ENCODE peak calls at places on chromosomes 5 and 9, in five cellular contexts. H, D, Z, A and Q are unnamed samples. For H3K4me1, the result is how much of the 10 kb centered on the place peaks cover.

GRCh38 chr9:137580209-137580957 is 1.7 kb upstream of the DPH7 start:
- DNase-seq in A (no peak), D (no peak), H (no peak), Z (no peak), Q (no peak)

GRCh38 chr5:50975840-50976239 is 309.4 kb downstream of the PARP8 start:
- DNase-seq in D (no peak), H (no peak), Z (no peak), A (no peak), Q (no peak)

GRCh38 chr5:107389769-107390168 is 281.0 kb downstream of the EFNA5 start:
- DNase-seq in H (no peak), D (peak), Z (peak), A (no peak), Q (no peak)

GRCh38 chr9:122036988-122037387 is 56.1 kb downstream of the TTLL11 start:
- DNase-seq in Z (no peak), A (no peak), D (peak), H (no peak), Q (no peak)

GRCh38 chr9:23825700-23826099 is 340 bp downstream of the ELAVL2 start:
- DNase-seq in A (no peak), D (no peak), H (no peak), Z (no peak), Q (peak)

GRCh38 chr5:132458226-132458560 is 32.4 kb downstream of the IRF1 start:
- DNase-seq in H (no peak), Z (no peak), A (no peak), D (peak), Q (no peak)

GRCh38 chr5:88944751-88945507 is 61.9 kb upstream of the MEF2C start:
- DNase-seq in D (peak), H (no peak), Z (no peak), A (no peak), Q (no peak)

GRCh38 chr9:123063896-123064295 is 30.4 kb downstream of the GPR21 start:
- DNase-seq in D (no peak), H (no peak), Z (no peak), A (no peak), Q (no peak)

GRCh38 chr5:108560581-108560980 is 178.7 kb upstream of the FBXL17 start:
- DNase-seq in H (no peak), Z (no peak), D (peak), A (no peak), Q (no peak)

GRCh38 chr9:88339322-88339721 is 48.9 kb upstream of the SPIN1 start:
- DNase-seq in D (no peak), H (no peak), A (no peak), Z (no peak), Q (peak)

GRCh38 chr5:134490255-134490924 is 35.1 kb upstream of the JADE2 start:
- DNase-seq in D (no peak), H (no peak), A (no peak), Z (no peak), Q (no peak)

GRCh38 chr5:175715627-175716522 is 58.0 kb downstream of the HRH2 start:
- DNase-seq in D (no peak), Z (no peak), H (no peak), A (no peak), Q (no peak)

DNA sequence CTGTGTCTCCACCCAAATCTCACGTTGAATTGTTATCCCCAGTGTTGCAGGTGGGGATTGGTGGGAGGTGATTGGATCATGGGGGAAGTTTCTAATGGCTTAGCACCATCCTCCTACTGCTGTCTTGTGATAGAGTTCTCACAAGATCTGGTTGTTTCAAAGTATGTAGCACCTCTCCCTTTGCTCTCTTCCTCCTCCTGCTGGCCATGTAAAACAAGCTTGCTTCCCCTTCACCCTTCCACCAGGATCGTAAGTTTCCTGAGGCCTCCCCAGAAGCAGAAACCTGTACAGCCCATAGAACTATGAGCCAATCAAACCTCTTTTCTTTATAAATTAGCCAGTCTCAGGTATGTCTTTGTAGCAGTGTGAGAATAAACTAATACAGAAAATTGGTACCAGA is 214.7 kb upstream of the C9orf72 start:
- DNase-seq in H (no peak), A (no peak), Z (no peak), D (peak), Q (no peak)
- TF ChIP-seq CTCF in H (no peak), A (peak), Z (no peak), D (peak), Q (peak)

GRCh38 chr9:89492586-89492985 is 5.3 kb downstream of the SEMA4D start:
- DNase-seq in H (no peak), Z (no peak), A (no peak), D (no peak), Q (no peak)
- H3K27ac ChIP-seq in H (no peak), Z (no peak), A (no peak), D (no peak), Q (no peak)

DNA sequence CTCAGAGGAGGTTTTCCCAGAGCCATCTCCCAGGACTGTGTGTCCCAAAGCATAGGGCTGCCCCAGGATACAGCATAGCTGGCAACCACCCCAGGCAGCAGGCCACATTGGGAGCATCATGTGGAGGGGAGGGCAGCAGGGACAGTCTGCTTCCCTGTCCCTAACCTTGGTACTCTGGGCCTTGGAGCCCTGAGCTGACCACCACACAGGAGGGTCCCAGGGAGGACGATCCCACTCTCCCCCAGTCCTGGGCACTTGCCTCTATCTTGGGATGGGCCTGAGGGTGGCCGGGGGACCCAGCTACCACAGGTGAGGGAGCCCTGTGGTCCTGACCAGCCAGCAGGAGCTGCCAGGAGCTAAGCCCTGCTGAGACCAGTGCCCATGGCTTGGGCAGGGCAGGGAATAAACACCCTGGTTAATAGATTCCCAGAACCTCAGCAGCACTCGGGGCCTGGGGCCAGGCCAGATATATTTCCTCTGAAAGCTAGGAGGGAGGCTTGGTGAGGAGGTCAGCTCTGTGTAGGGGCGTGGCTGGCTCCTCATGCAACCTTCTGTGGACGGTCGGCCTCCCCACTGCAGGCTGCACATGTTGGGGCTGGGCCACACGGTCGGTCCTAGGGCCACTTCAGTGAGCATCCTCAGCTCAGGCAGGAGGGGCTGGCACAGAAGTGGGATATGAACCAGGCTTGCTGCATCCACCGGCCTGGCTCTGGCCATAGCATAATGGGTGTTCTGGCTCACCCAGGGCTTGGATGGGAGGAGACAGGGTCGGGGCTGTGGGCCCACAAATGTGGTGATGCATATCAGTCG is 4.2 kb downstream of the NINJ1 start:
- DNase-seq in Z (no peak), A (no peak), H (no peak), D (no peak), Q (no peak)
- H3K4me1 ChIP-seq in Z (under half), A (under half), H (under half), D (under half), Q (under half)

GRCh38 chr5:100623719-100624118 is 88.5 kb downstream of the FAM174A start:
- DNase-seq in D (peak), H (no peak), A (no peak), Z (no peak), Q (no peak)
- TF ChIP-seq CTCF in D (peak), H (no peak), A (peak), Z (peak), Q (peak)

DNA sequence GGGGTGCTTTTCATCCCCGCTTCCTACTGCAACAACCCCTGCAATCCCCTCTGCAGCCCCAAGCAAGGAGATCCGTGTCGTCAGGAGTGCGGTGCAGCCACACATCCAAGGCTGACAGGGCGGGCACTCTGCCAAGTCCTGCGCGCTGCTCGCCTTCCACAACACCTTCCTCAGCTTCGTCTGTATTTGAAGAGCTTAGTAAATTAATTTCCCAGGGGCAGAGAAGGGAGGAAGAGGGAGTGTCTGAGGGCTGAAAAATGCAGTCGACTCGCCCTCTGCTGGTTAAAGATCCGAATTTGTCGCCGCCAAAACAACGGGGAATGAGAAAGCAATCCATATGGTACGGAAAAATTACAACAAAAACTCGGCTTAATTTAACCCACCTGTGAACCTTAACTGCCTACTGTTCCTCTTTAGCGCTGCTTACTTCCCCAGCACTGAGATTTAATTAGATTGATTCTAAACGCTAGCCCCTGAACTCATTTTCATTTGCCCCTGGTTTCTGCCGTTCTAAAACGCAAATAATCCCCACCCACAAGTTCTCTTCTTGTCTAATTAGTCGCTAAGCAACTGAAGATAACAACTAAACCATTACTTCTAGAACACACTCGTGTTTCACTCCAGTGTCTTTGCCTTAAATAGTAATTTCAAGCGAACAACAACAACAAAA is 10.9 kb upstream of the PCDHB1 start:
- DNase-seq in H (peak), A (peak), Z (no peak), D (peak), Q (peak)
- H3K27ac ChIP-seq in H (no peak), A (peak), Z (no peak), D (peak), Q (no peak)

GRCh38 chr9:89407070-89407469 is 88.8 kb downstream of the SECISBP2 start:
- DNase-seq in Z (no peak), D (no peak), A (no peak), H (no peak), Q (no peak)
- H3K4me1 ChIP-seq in Z (under half), D (under half), A (under half), H (under half), Q (under half)

DNA sequence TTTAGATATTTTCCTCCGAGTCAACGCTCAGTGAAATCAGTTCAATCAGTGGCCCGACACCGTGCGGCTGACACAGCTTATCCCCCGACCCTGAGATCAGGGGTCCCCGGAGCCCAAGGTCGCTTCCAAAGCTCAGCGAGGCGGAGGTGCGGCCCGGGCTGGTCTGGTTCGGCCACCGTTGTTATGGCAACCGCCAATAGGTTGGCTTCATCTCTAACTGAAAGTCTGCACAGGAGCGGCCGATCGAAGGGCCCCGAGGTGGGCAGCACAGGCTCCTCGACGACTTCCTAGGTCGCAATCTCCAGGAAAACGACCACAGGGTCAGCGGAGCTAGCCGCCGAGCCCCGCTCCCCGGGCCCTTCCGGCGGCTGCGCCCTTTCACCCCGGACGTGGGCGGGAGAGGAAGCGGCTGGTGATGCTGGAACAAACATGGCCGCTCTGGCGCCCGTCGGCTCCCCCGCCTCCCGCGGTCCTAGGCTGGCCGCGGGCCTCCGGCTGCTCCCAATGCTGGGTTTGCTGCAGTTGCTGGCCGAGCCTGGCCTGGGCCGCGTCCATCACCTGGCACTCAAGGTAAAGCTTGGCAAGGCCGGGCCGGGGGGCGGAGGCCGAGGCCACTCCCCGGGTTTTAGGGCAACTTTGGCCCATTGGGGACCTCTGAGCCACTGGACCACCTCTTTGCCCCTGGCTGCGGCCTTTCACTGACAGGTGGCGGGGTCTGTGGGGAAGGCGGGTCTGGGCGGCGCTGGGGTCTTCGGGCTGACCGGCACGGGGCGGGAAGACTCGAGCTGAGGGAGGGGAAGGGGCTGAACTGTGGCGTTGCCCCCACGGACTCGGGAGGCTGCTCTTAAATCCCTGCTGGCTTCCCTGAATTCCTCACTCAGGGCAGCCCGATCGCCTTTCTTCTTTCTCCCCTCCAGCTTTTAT is at the start of gene GPR107:
- DNase-seq in A (peak), Z (peak), H (peak), D (peak), Q (no peak)
- TF ChIP-seq CTCF in A (no peak), Z (no peak), H (no peak), D (no peak), Q (no peak)

DNA sequence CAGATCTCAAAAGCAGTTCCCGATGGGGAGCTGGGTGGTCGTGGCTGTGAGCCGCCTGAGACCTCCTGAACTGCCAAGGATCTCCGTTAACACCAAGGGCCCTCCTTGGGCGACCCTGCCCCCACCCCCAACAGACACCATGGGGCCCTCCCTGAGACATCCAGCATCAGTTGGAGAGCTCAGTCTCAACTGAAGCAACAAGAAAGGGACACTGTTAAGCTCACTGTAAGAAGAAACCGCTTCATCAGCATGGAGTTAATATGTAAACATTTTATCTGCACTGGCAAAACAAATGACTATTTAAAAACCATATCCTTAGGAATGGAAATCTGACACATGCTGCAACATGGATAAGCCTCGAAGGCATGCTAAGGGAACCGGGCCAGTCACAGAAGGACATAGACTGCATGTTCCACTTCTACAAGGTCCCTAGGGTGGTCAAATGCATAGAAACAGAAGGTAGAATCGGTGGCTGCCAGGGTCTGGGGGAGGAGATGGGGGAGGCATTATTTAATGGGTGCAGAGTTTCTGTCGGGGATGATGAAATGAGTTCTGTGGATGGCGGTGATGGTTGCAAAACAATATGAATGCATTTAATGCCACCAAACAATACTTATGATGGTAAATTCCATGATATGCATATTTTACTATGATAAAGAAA is 47.4 kb downstream of the ROR2 start:
- DNase-seq in H (no peak), D (no peak), Z (no peak), A (no peak), Q (no peak)
- H3K27ac ChIP-seq in H (no peak), D (no peak), Z (no peak), A (peak), Q (no peak)